ENCODE peak calls at places on chromosomes 11 and 22, in ten cellular contexts. B is cardiac fibroblast; X is GM20000; R is ascending aorta; N is A549; Z is NCI-H69; Q is activated CD4-positive, CD25-positive, alpha-beta regulatory T cell; E is progenitor cell of endocrine pancreas; P is left colon; L is astrocyte of the spinal cord. M is an unnamed sample.

GRCh38 chr11:12546660-12547059 is 127.6 kb upstream of the TEAD1 start:
- DNase-seq in B (no peak), X (no peak), R (no peak), N (no peak), Z (no peak), Q (no peak), E (no peak), P (no peak), L (no peak), M (no peak)

GRCh38 chr11:47986219-47986618 is 5.9 kb downstream of the PTPRJ start:
- DNase-seq in B (no peak), X (no peak), R (no peak), N (no peak), Z (no peak), Q (no peak), E (no peak), P (no peak), L (no peak), M (no peak)

GRCh38 chr11:112174789-112175595 is at the start of gene BCO2:
- DNase-seq in B (peak), X (peak), R (peak), N (peak), Z (peak), Q (no peak), E (peak), P (peak), L (peak), M (peak)

GRCh38 chr11:72240461-72241289 is 3.3 kb downstream of the PHOX2A start:
- DNase-seq in B (peak), X (peak), R (no peak), N (no peak), Z (peak), Q (no peak), E (no peak), P (no peak), L (no peak), M (no peak)

GRCh38 chr22:17523925-17524324 is 39.4 kb upstream of the SLC25A18 start:
- DNase-seq in B (no peak), X (no peak), R (no peak), N (no peak), Z (no peak), Q (no peak), E (no peak), P (no peak), L (no peak), M (no peak)

GRCh38 chr11:68584097-68584496 is 100.2 kb upstream of the GAL start:
- DNase-seq in B (peak), X (peak), R (no peak), N (peak), Z (peak), Q (peak), E (peak), P (no peak), L (no peak), M (peak)

GRCh38 chr22:22554324-22555284 is 4.5 kb downstream of the PRAME start:
- DNase-seq in B (no peak), X (peak), R (no peak), N (no peak), Z (no peak), Q (no peak), E (no peak), P (no peak), L (no peak), M (no peak)

GRCh38 chr11:29809121-29809520 is 207.7 kb downstream of the KCNA4 start:
- DNase-seq in B (no peak), X (no peak), R (no peak), N (no peak), Z (no peak), Q (no peak), E (no peak), P (no peak), L (no peak), M (no peak)

GRCh38 chr22:39405346-39406085 is 5.9 kb downstream of the TAB1 start:
- DNase-seq in B (peak), X (no peak), R (no peak), N (no peak), Z (no peak), Q (no peak), E (no peak), P (no peak), L (peak), M (no peak)

GRCh38 chr11:94885581-94885980 is 87.8 kb downstream of the CWC15 start:
- DNase-seq in B (peak), X (no peak), R (no peak), N (no peak), Z (no peak), Q (no peak), E (no peak), P (no peak), L (no peak), M (no peak)

GRCh38 chr11:1557904-1558831 is 13.9 kb downstream of the DUSP8 start:
- DNase-seq in B (peak), X (no peak), R (peak), N (peak), Z (no peak), Q (no peak), E (no peak), P (peak), L (peak), M (peak)

GRCh38 chr11:128687321-128687720 is 6.6 kb upstream of the FLI1 start:
- DNase-seq in B (no peak), X (peak), R (no peak), N (no peak), Z (no peak), Q (no peak), E (no peak), P (no peak), L (no peak), M (peak)

GRCh38 chr22:46421272-46421671 is 85.8 kb downstream of the TRMU start:
- DNase-seq in B (no peak), X (peak), R (no peak), N (no peak), Z (peak), Q (no peak), E (no peak), P (no peak), L (no peak), M (no peak)

GRCh38 chr11:17810736-17811135 is 76.2 kb downstream of the KCNC1 start:
- DNase-seq in B (peak), X (no peak), R (no peak), N (no peak), Z (peak), Q (no peak), E (no peak), P (no peak), L (peak), M (no peak)

GRCh38 chr11:69702239-69702668 is 1.6 kb downstream of the FGF19 start:
- DNase-seq in B (no peak), X (no peak), R (no peak), N (no peak), Z (no peak), Q (no peak), E (no peak), P (no peak), L (no peak), M (no peak)

GRCh38 chr22:40183029-40183581 is 5.4 kb downstream of the TNRC6B start:
- DNase-seq in B (peak), X (no peak), R (no peak), N (no peak), Z (no peak), Q (no peak), E (no peak), P (no peak), L (peak), M (no peak)

GRCh38 chr11:103659743-103660142 is 376.7 kb upstream of the DDI1 start:
- DNase-seq in B (no peak), X (no peak), R (no peak), N (no peak), Z (peak), Q (no peak), E (no peak), P (no peak), L (no peak), M (no peak)

GRCh38 chr22:43100223-43100622 is 10.3 kb upstream of the BIK start:
- DNase-seq in B (no peak), X (no peak), R (no peak), N (no peak), Z (no peak), Q (no peak), E (no peak), P (no peak), L (no peak), M (peak)

GRCh38 chr11:87038235-87038960 is 664 bp downstream of the TMEM135 start:
- DNase-seq in B (peak), X (peak), R (no peak), N (no peak), Z (peak), Q (no peak), E (no peak), P (no peak), L (peak), M (no peak)

GRCh38 chr22:48902983-48903650 is 924.6 kb downstream of the BRD1 start:
- DNase-seq in B (no peak), X (no peak), R (no peak), N (no peak), Z (no peak), Q (no peak), E (no peak), P (no peak), L (no peak), M (no peak)

GRCh38 chr11:45805305-45806071 is 539 bp downstream of the SLC35C1 start:
- DNase-seq in B (peak), X (no peak), R (no peak), N (peak), Z (peak), Q (no peak), E (no peak), P (peak), L (peak), M (peak)

GRCh38 chr22:22378446-22379415 is 129.8 kb downstream of the ZNF280B start:
- DNase-seq in B (no peak), X (no peak), R (no peak), N (no peak), Z (no peak), Q (no peak), E (no peak), P (no peak), L (no peak), M (no peak)

GRCh38 chr11:113401718-113402117 is 14.1 kb downstream of the ANKK1 start:
- DNase-seq in B (no peak), X (no peak), R (no peak), N (peak), Z (peak), Q (no peak), E (no peak), P (peak), L (no peak), M (peak)

M was measured in Calu3.